ENCODE peak calls at places on chromosomes 5 and 9, in nine cellular contexts. One of them, this sample, is unnamed.

GRCh38 chr5:132760043-132760420 is 12.8 kb downstream of the CCNI2 start:
- DNase-seq in CD4-positive, alpha-beta T cell: no peak
- DNase-seq in ovary: no peak
- DNase-seq in left ventricle myocardium inferior: no peak
- DNase-seq in pancreas: no peak
- DNase-seq in naive thymus-derived CD4-positive, alpha-beta T cell: no peak
- DNase-seq in MM.1S: no peak
- DNase-seq in heart right ventricle: no peak
- DNase-seq in A549: no peak
- DNase-seq in this sample: no peak

GRCh38 chr9:89134709-89135108 is 43.9 kb downstream of the SHC3 start:
- DNase-seq in MM.1S: no peak
- DNase-seq in left ventricle myocardium inferior: no peak
- DNase-seq in ovary: no peak
- DNase-seq in pancreas: no peak
- DNase-seq in naive thymus-derived CD4-positive, alpha-beta T cell: no peak
- DNase-seq in heart right ventricle: no peak
- DNase-seq in A549: no peak
- DNase-seq in CD4-positive, alpha-beta T cell: no peak
- DNase-seq in this sample: no peak

GRCh38 chr5:57499262-57500050 is 16.8 kb upstream of the ACTBL2 start:
- DNase-seq in left ventricle myocardium inferior: no peak
- DNase-seq in naive thymus-derived CD4-positive, alpha-beta T cell: peak
- DNase-seq in CD4-positive, alpha-beta T cell: no peak
- DNase-seq in pancreas: no peak
- DNase-seq in ovary: no peak
- DNase-seq in A549: peak
- DNase-seq in MM.1S: peak
- DNase-seq in heart right ventricle: peak
- DNase-seq in this sample: no peak

GRCh38 chr9:133160742-133161541 is 2.8 kb downstream of the GBGT1 start:
- DNase-seq in A549: peak
- DNase-seq in pancreas: peak
- DNase-seq in ovary: no peak
- DNase-seq in left ventricle myocardium inferior: peak
- DNase-seq in naive thymus-derived CD4-positive, alpha-beta T cell: no peak
- DNase-seq in CD4-positive, alpha-beta T cell: peak
- DNase-seq in heart right ventricle: peak
- DNase-seq in MM.1S: peak
- DNase-seq in this sample: no peak

GRCh38 chr9:71349218-71349617 is 227.8 kb upstream of the TRPM3 start:
- DNase-seq in CD4-positive, alpha-beta T cell: no peak
- DNase-seq in MM.1S: no peak
- DNase-seq in left ventricle myocardium inferior: no peak
- DNase-seq in heart right ventricle: no peak
- DNase-seq in A549: no peak
- DNase-seq in naive thymus-derived CD4-positive, alpha-beta T cell: no peak
- DNase-seq in ovary: no peak
- DNase-seq in pancreas: no peak
- DNase-seq in this sample: no peak

GRCh38 chr9:120733190-120733589 is 18.9 kb upstream of the MEGF9 start:
- DNase-seq in MM.1S: no peak
- DNase-seq in CD4-positive, alpha-beta T cell: no peak
- DNase-seq in naive thymus-derived CD4-positive, alpha-beta T cell: no peak
- DNase-seq in ovary: no peak
- DNase-seq in left ventricle myocardium inferior: peak
- DNase-seq in pancreas: peak
- DNase-seq in heart right ventricle: peak
- DNase-seq in A549: no peak
- DNase-seq in this sample: peak

GRCh38 chr9:128882677-128883590 is 1.0 kb downstream of the LRRC8A start:
- DNase-seq in left ventricle myocardium inferior: no peak
- DNase-seq in naive thymus-derived CD4-positive, alpha-beta T cell: no peak
- DNase-seq in heart right ventricle: no peak
- DNase-seq in pancreas: peak
- DNase-seq in A549: no peak
- DNase-seq in CD4-positive, alpha-beta T cell: no peak
- DNase-seq in ovary: no peak
- DNase-seq in MM.1S: no peak
- DNase-seq in this sample: no peak

GRCh38 chr9:122900791-122901190 is 4.4 kb downstream of the RC3H2 start:
- DNase-seq in naive thymus-derived CD4-positive, alpha-beta T cell: no peak
- DNase-seq in A549: no peak
- DNase-seq in MM.1S: peak
- DNase-seq in heart right ventricle: no peak
- DNase-seq in CD4-positive, alpha-beta T cell: no peak
- DNase-seq in ovary: no peak
- DNase-seq in left ventricle myocardium inferior: no peak
- DNase-seq in pancreas: no peak
- DNase-seq in this sample: no peak

GRCh38 chr5:77843570-77844407 is 67.7 kb upstream of the TBCA start:
- DNase-seq in left ventricle myocardium inferior: no peak
- DNase-seq in MM.1S: no peak
- DNase-seq in ovary: no peak
- DNase-seq in naive thymus-derived CD4-positive, alpha-beta T cell: no peak
- DNase-seq in pancreas: no peak
- DNase-seq in CD4-positive, alpha-beta T cell: no peak
- DNase-seq in heart right ventricle: no peak
- DNase-seq in A549: no peak
- DNase-seq in this sample: peak

GRCh38 chr5:3417376-3417943 is 178.2 kb upstream of the IRX1 start:
- DNase-seq in CD4-positive, alpha-beta T cell: no peak
- DNase-seq in heart right ventricle: no peak
- DNase-seq in left ventricle myocardium inferior: no peak
- DNase-seq in MM.1S: no peak
- DNase-seq in pancreas: no peak
- DNase-seq in naive thymus-derived CD4-positive, alpha-beta T cell: no peak
- DNase-seq in ovary: no peak
- DNase-seq in A549: no peak
- DNase-seq in this sample: no peak

GRCh38 chr5:91207248-91207647 is 175.9 kb downstream of the ARRDC3 start:
- DNase-seq in naive thymus-derived CD4-positive, alpha-beta T cell: no peak
- DNase-seq in left ventricle myocardium inferior: no peak
- DNase-seq in pancreas: no peak
- DNase-seq in A549: no peak
- DNase-seq in ovary: no peak
- DNase-seq in CD4-positive, alpha-beta T cell: no peak
- DNase-seq in MM.1S: no peak
- DNase-seq in heart right ventricle: no peak
- DNase-seq in this sample: no peak

DNA sequence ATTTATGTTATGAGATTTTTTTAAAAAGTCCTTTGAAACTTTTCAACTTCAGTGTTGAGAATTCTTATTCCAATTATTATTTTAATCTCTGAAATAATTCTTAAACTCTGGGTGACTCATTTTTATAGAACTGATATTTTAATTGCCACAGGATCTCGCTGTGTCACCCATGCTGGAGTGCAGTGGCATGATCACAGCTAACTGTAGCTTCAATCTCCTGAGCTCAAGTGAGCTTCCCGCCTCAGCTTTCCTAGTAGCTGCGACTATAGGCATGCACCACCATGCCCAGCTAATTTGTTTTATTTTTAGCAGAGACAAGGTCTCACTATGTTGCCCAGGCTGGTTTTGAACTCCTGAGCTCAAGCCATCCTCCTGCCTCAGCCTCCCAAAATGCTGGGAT is 41.0 kb downstream of the DIMT1 start:
- DNase-seq in heart right ventricle: no peak
- DNase-seq in naive thymus-derived CD4-positive, alpha-beta T cell: no peak
- DNase-seq in A549: no peak
- DNase-seq in left ventricle myocardium inferior: no peak
- DNase-seq in pancreas: no peak
- DNase-seq in CD4-positive, alpha-beta T cell: no peak
- DNase-seq in ovary: no peak
- DNase-seq in MM.1S: no peak
- DNase-seq in this sample: peak
- H3K27ac ChIP-seq in heart right ventricle: no peak
- H3K27ac ChIP-seq in naive thymus-derived CD4-positive, alpha-beta T cell: no peak
- H3K27ac ChIP-seq in A549: no peak
- H3K27ac ChIP-seq in left ventricle myocardium inferior: no peak
- H3K27ac ChIP-seq in pancreas: no peak
- H3K27ac ChIP-seq in CD4-positive, alpha-beta T cell: no peak
- H3K27ac ChIP-seq in ovary: no peak
- H3K27ac ChIP-seq in MM.1S: no peak
- H3K27ac ChIP-seq in this sample: no peak

GRCh38 chr9:108094676-108094993 is 605.1 kb upstream of the KLF4 start:
- DNase-seq in naive thymus-derived CD4-positive, alpha-beta T cell: no peak
- DNase-seq in A549: peak
- DNase-seq in pancreas: no peak
- DNase-seq in left ventricle myocardium inferior: no peak
- DNase-seq in MM.1S: no peak
- DNase-seq in ovary: no peak
- DNase-seq in CD4-positive, alpha-beta T cell: no peak
- DNase-seq in heart right ventricle: no peak
- DNase-seq in this sample: no peak
- H3K27ac ChIP-seq in naive thymus-derived CD4-positive, alpha-beta T cell: no peak
- H3K27ac ChIP-seq in A549: peak
- H3K27ac ChIP-seq in pancreas: no peak
- H3K27ac ChIP-seq in left ventricle myocardium inferior: no peak
- H3K27ac ChIP-seq in MM.1S: no peak
- H3K27ac ChIP-seq in ovary: no peak
- H3K27ac ChIP-seq in CD4-positive, alpha-beta T cell: no peak
- H3K27ac ChIP-seq in heart right ventricle: no peak
- H3K27ac ChIP-seq in this sample: no peak

GRCh38 chr5:170289749-170290148 is 7.8 kb downstream of the LCP2 start:
- DNase-seq in naive thymus-derived CD4-positive, alpha-beta T cell: no peak
- DNase-seq in pancreas: no peak
- DNase-seq in heart right ventricle: peak
- DNase-seq in A549: no peak
- DNase-seq in ovary: no peak
- DNase-seq in CD4-positive, alpha-beta T cell: no peak
- DNase-seq in left ventricle myocardium inferior: peak
- DNase-seq in MM.1S: no peak
- DNase-seq in this sample: no peak

GRCh38 chr5:170292509-170292908 is 5.1 kb downstream of the LCP2 start:
- DNase-seq in CD4-positive, alpha-beta T cell: no peak
- DNase-seq in pancreas: no peak
- DNase-seq in ovary: no peak
- DNase-seq in heart right ventricle: no peak
- DNase-seq in MM.1S: no peak
- DNase-seq in A549: no peak
- DNase-seq in naive thymus-derived CD4-positive, alpha-beta T cell: no peak
- DNase-seq in left ventricle myocardium inferior: no peak
- DNase-seq in this sample: no peak

GRCh38 chr5:170296036-170296934 is 1.3 kb downstream of the LCP2 start:
- DNase-seq in heart right ventricle: no peak
- DNase-seq in MM.1S: peak
- DNase-seq in left ventricle myocardium inferior: no peak
- DNase-seq in pancreas: no peak
- DNase-seq in ovary: no peak
- DNase-seq in CD4-positive, alpha-beta T cell: no peak
- DNase-seq in naive thymus-derived CD4-positive, alpha-beta T cell: no peak
- DNase-seq in A549: no peak
- DNase-seq in this sample: no peak

GRCh38 chr5:170291324-170291847 is 6.2 kb downstream of the LCP2 start:
- DNase-seq in A549: no peak
- DNase-seq in pancreas: no peak
- DNase-seq in heart right ventricle: no peak
- DNase-seq in ovary: no peak
- DNase-seq in left ventricle myocardium inferior: no peak
- DNase-seq in naive thymus-derived CD4-positive, alpha-beta T cell: no peak
- DNase-seq in CD4-positive, alpha-beta T cell: no peak
- DNase-seq in MM.1S: no peak
- DNase-seq in this sample: no peak

DNA sequence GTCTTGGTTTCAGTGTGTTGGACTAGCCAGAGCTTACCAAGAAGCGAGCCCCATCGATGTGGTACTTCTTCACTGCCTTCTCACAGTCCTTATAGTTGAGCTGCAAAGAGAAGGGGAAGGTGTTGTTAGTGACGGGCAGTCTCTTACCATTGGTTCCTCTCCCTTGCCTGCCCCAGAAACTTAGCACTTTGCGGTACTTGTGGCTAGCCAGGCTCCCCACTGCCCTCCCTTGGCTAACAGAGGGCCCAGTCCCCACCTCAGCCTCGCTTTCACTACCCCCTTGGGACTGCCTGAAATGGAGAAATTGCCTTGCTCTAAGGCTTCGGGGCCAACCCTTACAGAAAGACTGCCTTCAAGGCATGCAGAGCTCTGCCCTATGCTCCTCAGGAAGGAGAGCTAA is 4.3 kb downstream of the LCP2 start:
- DNase-seq in ovary: no peak
- DNase-seq in pancreas: no peak
- DNase-seq in A549: no peak
- DNase-seq in left ventricle myocardium inferior: no peak
- DNase-seq in MM.1S: no peak
- DNase-seq in CD4-positive, alpha-beta T cell: no peak
- DNase-seq in naive thymus-derived CD4-positive, alpha-beta T cell: no peak
- DNase-seq in heart right ventricle: no peak
- DNase-seq in this sample: no peak
- H3K27ac ChIP-seq in ovary: no peak
- H3K27ac ChIP-seq in pancreas: no peak
- H3K27ac ChIP-seq in A549: no peak
- H3K27ac ChIP-seq in left ventricle myocardium inferior: no peak
- H3K27ac ChIP-seq in MM.1S: no peak
- H3K27ac ChIP-seq in CD4-positive, alpha-beta T cell: peak
- H3K27ac ChIP-seq in naive thymus-derived CD4-positive, alpha-beta T cell: peak
- H3K27ac ChIP-seq in heart right ventricle: no peak
- H3K27ac ChIP-seq in this sample: no peak

GRCh38 chr5:74634611-74635286 is 5.8 kb downstream of the ENC1 start:
- DNase-seq in heart right ventricle: no peak
- DNase-seq in MM.1S: no peak
- DNase-seq in naive thymus-derived CD4-positive, alpha-beta T cell: no peak
- DNase-seq in left ventricle myocardium inferior: no peak
- DNase-seq in ovary: no peak
- DNase-seq in A549: no peak
- DNase-seq in CD4-positive, alpha-beta T cell: no peak
- DNase-seq in pancreas: no peak
- DNase-seq in this sample: no peak

GRCh38 chr5:74631088-74631960 is 9.2 kb downstream of the ENC1 start:
- DNase-seq in pancreas: no peak
- DNase-seq in MM.1S: no peak
- DNase-seq in left ventricle myocardium inferior: no peak
- DNase-seq in heart right ventricle: no peak
- DNase-seq in ovary: no peak
- DNase-seq in CD4-positive, alpha-beta T cell: peak
- DNase-seq in naive thymus-derived CD4-positive, alpha-beta T cell: peak
- DNase-seq in A549: peak
- DNase-seq in this sample: no peak

GRCh38 chr5:74630387-74631087 is 10.0 kb downstream of the ENC1 start:
- DNase-seq in heart right ventricle: no peak
- DNase-seq in left ventricle myocardium inferior: no peak
- DNase-seq in pancreas: no peak
- DNase-seq in MM.1S: no peak
- DNase-seq in A549: peak
- DNase-seq in naive thymus-derived CD4-positive, alpha-beta T cell: no peak
- DNase-seq in ovary: no peak
- DNase-seq in CD4-positive, alpha-beta T cell: peak
- DNase-seq in this sample: no peak

GRCh38 chr5:74633710-74634109 is 6.8 kb downstream of the ENC1 start:
- DNase-seq in pancreas: no peak
- DNase-seq in A549: no peak
- DNase-seq in naive thymus-derived CD4-positive, alpha-beta T cell: no peak
- DNase-seq in left ventricle myocardium inferior: no peak
- DNase-seq in CD4-positive, alpha-beta T cell: no peak
- DNase-seq in ovary: no peak
- DNase-seq in heart right ventricle: no peak
- DNase-seq in MM.1S: no peak
- DNase-seq in this sample: no peak

DNA sequence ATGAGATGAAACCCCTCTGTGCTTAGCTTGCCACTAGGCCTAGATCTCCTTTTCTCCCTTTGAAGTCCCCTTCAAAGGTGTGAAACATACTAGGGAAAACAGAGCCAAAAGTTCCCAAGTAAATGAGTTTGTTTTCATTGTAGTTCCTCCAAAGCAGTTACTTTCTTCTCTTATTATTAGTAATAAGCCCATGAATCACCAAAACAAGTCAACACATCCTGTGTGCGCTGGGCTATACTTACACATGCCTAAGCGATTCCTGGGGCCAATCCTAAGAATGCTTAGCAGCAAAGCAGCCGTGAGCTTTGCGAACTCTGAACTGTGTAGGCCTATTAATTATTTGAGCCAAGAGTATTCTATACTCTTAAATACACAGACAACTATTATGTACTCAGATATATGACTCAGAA is 7.6 kb downstream of the ENC1 start:
- DNase-seq in CD4-positive, alpha-beta T cell: no peak
- DNase-seq in A549: no peak
- DNase-seq in naive thymus-derived CD4-positive, alpha-beta T cell: no peak
- DNase-seq in heart right ventricle: no peak
- DNase-seq in left ventricle myocardium inferior: no peak
- DNase-seq in MM.1S: no peak
- DNase-seq in ovary: no peak
- DNase-seq in pancreas: no peak
- DNase-seq in this sample: no peak
- H3K27ac ChIP-seq in CD4-positive, alpha-beta T cell: no peak
- H3K27ac ChIP-seq in A549: peak
- H3K27ac ChIP-seq in naive thymus-derived CD4-positive, alpha-beta T cell: peak
- H3K27ac ChIP-seq in heart right ventricle: no peak
- H3K27ac ChIP-seq in left ventricle myocardium inferior: no peak
- H3K27ac ChIP-seq in MM.1S: no peak
- H3K27ac ChIP-seq in ovary: no peak
- H3K27ac ChIP-seq in pancreas: peak
- H3K27ac ChIP-seq in this sample: no peak